ENCODE peak calls at places on chromosomes 13 and 19, in five cellular contexts. B is posterior cingulate gyrus; K is stimulated activated CD4-positive, alpha-beta T cell treated with anti-CD3 and anti-CD28 coated beads, TNF-alpha, amount 100 ng/mL, for 24 hours; W is mesothelial cell of epicardium; J is anterior cingulate cortex. D is an unnamed sample.

GRCh38 chr13:49400755-49401659 is 42.9 kb downstream of the CAB39L start:
- DNase-seq in B (no peak), K (no peak), W (no peak), J (no peak), D (peak)

GRCh38 chr19:2087621-2088100 is 8.5 kb downstream of the MOB3A start:
- DNase-seq in B (no peak), K (no peak), W (no peak), J (no peak), D (no peak)

GRCh38 chr19:19371056-19371455 is 34.4 kb upstream of the GATAD2A start:
- DNase-seq in B (no peak), K (no peak), W (no peak), J (no peak), D (no peak)

GRCh38 chr13:44618326-44618725 is 42.2 kb upstream of the TSC22D1 start:
- DNase-seq in B (no peak), K (no peak), W (no peak), J (no peak), D (no peak)

GRCh38 chr19:1068111-1069001 is 1.4 kb downstream of the ARHGAP45 start:
- DNase-seq in B (no peak), K (no peak), W (no peak), J (no peak), D (no peak)

GRCh38 chr19:18202759-18203407 is 959 bp downstream of the RAB3A start:
- DNase-seq in B (peak), K (no peak), W (no peak), J (peak), D (no peak)

GRCh38 chr13:44557986-44558385 is 18.1 kb downstream of the TSC22D1 start:
- DNase-seq in B (no peak), K (no peak), W (no peak), J (no peak), D (no peak)

GRCh38 chr13:25541434-25542123 is 169.8 kb downstream of the ATP8A2 start:
- DNase-seq in B (no peak), K (no peak), W (no peak), J (no peak), D (no peak)

GRCh38 chr19:42452590-42452989 is 9.8 kb upstream of the CXCL17 start:
- DNase-seq in B (no peak), K (no peak), W (no peak), J (no peak), D (no peak)

GRCh38 chr13:44146162-44146561 is 227.5 kb upstream of the SERP2 start:
- DNase-seq in B (no peak), K (no peak), W (no peak), J (no peak), D (no peak)

GRCh38 chr19:5314012-5314906 is 26.4 kb downstream of the PTPRS start:
- DNase-seq in B (no peak), K (no peak), W (no peak), J (no peak), D (no peak)

GRCh38 chr19:44570984-44571684 is 41.7 kb upstream of the CEACAM20 start:
- DNase-seq in B (no peak), K (peak), W (peak), J (peak), D (peak)

GRCh38 chr13:64453831-64454230 is 2776.3 kb downstream of the PCDH9 start:
- DNase-seq in B (peak), K (no peak), W (no peak), J (no peak), D (no peak)

GRCh38 chr19:46000497-46001246 is 5.4 kb downstream of the CCDC61 start:
- DNase-seq in B (peak), K (peak), W (no peak), J (peak), D (peak)

GRCh38 chr19:47419037-47419783 is at the start of gene MEIS3:
- DNase-seq in B (peak), K (no peak), W (peak), J (no peak), D (no peak)

GRCh38 chr13:75800545-75800944 is 164.4 kb downstream of the LMO7 start:
- DNase-seq in B (no peak), K (no peak), W (no peak), J (no peak), D (no peak)

GRCh38 chr13:114161644-114162532 is 17.2 kb upstream of the CFAP97D2 start:
- DNase-seq in B (no peak), K (no peak), W (no peak), J (no peak), D (no peak)

GRCh38 chr13:91504216-91504615 is 105.8 kb downstream of the GPC5 start:
- DNase-seq in B (no peak), K (no peak), W (no peak), J (no peak), D (no peak)

GRCh38 chr19:13865243-13865577 is 11.7 kb upstream of the NANOS3 start:
- DNase-seq in B (no peak), K (no peak), W (no peak), J (no peak), D (no peak)

GRCh38 chr19:35833972-35834371 is 18.3 kb downstream of the NPHS1 start:
- DNase-seq in B (peak), K (no peak), W (no peak), J (no peak), D (no peak)

GRCh38 chr13:109704771-109705628 is 81.4 kb downstream of the IRS2 start:
- DNase-seq in B (no peak), K (no peak), W (no peak), J (no peak), D (peak)

GRCh38 chr19:21202865-21203494 is 61.1 kb downstream of the ZNF431 start:
- DNase-seq in B (no peak), K (no peak), W (no peak), J (no peak), D (peak)

GRCh38 chr13:23984541-23984940 is 87.2 kb upstream of the C1QTNF9B start:
- DNase-seq in B (no peak), K (no peak), W (no peak), J (no peak), D (no peak)

GRCh38 chr19:12778020-12778904 is 2.9 kb upstream of the HOOK2 start:
- DNase-seq in B (no peak), K (no peak), W (peak), J (peak), D (peak)

GRCh38 chr13:69820180-69820579 is 287.4 kb upstream of the ATXN8OS start:
- DNase-seq in B (no peak), K (no peak), W (no peak), J (no peak), D (no peak)

GRCh38 chr13:109779074-109779473 is 7.3 kb downstream of the IRS2 start:
- DNase-seq in B (no peak), K (no peak), W (no peak), J (no peak), D (peak)